ENCODE peak calls at places on chromosomes 6 and 20, in six cellular contexts. P is uterus; T is CD8-positive, alpha-beta T cell; K is body of pancreas; B is CD4-positive, alpha-beta memory T cell; D is heart left ventricle. S is an unnamed sample.

GRCh38 chr6:9766240-9766915 is 648.5 kb downstream of the TFAP2A start:
- DNase-seq in P (no peak), T (no peak), K (no peak), B (no peak), D (no peak), S (no peak)

GRCh38 chr6:132369526-132369925 is 31.7 kb downstream of the MOXD1 start:
- DNase-seq in P (no peak), T (no peak), K (no peak), B (no peak), D (no peak), S (no peak)

GRCh38 chr20:41617059-41617921 is 887 bp downstream of the CHD6 start:
- DNase-seq in P (peak; percentile 30), T (peak; percentile 26), K (peak; percentile 34), B (peak; percentile 61), D (peak; percentile 57), S (peak; percentile 76)

GRCh38 chr6:137283940-137284910 is 65.0 kb upstream of the IFNGR1 start:
- DNase-seq in P (no peak), T (no peak), K (no peak), B (no peak), D (no peak), S (no peak)

GRCh38 chr6:157649311-157650260 is 173.5 kb upstream of the SNX9 start:
- DNase-seq in P (no peak), T (no peak), K (peak; percentile 26), B (no peak), D (no peak), S (no peak)

GRCh38 chr6:45607818-45608217 is 230.1 kb upstream of the SUPT3H start:
- DNase-seq in P (no peak), T (no peak), K (no peak), B (no peak), D (no peak), S (no peak)

GRCh38 chr6:67431076-67431475 is 1204.0 kb upstream of the ADGRB3 start:
- DNase-seq in P (no peak), T (no peak), K (no peak), B (no peak), D (no peak), S (no peak)

GRCh38 chr20:53708129-53708968 is 114.7 kb upstream of the ZNF217 start:
- DNase-seq in P (no peak), T (no peak), K (no peak), B (peak; percentile 27), D (no peak), S (no peak)

GRCh38 chr6:132333639-132334516 is 67.4 kb downstream of the MOXD1 start:
- DNase-seq in P (no peak), T (no peak), K (peak; percentile 54), B (no peak), D (peak; percentile 57), S (no peak)

GRCh38 chr20:11754451-11754850 is 163.2 kb upstream of the BTBD3 start:
- DNase-seq in P (no peak), T (no peak), K (no peak), B (no peak), D (no peak), S (no peak)

GRCh38 chr6:842141-842540 is 149.2 kb upstream of the EXOC2 start:
- DNase-seq in P (no peak), T (no peak), K (no peak), B (no peak), D (peak; percentile 33), S (no peak)

GRCh38 chr6:115545410-115545986 is 515.2 kb downstream of the FRK start:
- DNase-seq in P (no peak), T (no peak), K (peak; percentile 11), B (no peak), D (no peak), S (peak; percentile 62)

GRCh38 chr6:5995705-5996686 is 10.7 kb downstream of the NRN1 start:
- DNase-seq in P (peak; percentile 46), T (no peak), K (peak; percentile 30), B (no peak), D (peak; percentile 81), S (peak; percentile 86)

GRCh38 chr6:21931641-21932335 is 338.2 kb downstream of the SOX4 start:
- DNase-seq in P (no peak), T (no peak), K (no peak), B (no peak), D (no peak), S (no peak)

GRCh38 chr6:2872417-2873358 is 30.4 kb downstream of the SERPINB9 start:
- DNase-seq in P (peak; percentile 74), T (no peak), K (no peak), B (no peak), D (no peak), S (no peak)

GRCh38 chr20:38402089-38402488 is 33.0 kb downstream of the SNHG17 start:
- DNase-seq in P (no peak), T (no peak), K (no peak), B (no peak), D (no peak), S (no peak)

GRCh38 chr6:28658475-28659249 is 133.0 kb downstream of the GPX5 start:
- DNase-seq in P (no peak), T (no peak), K (no peak), B (no peak), D (no peak), S (no peak)

GRCh38 chr6:28664870-28665396 is 139.3 kb downstream of the GPX5 start:
- DNase-seq in P (no peak), T (no peak), K (no peak), B (no peak), D (no peak), S (no peak)

GRCh38 chr6:28657756-28658465 is 132.2 kb downstream of the GPX5 start:
- DNase-seq in P (peak; percentile 66), T (no peak), K (peak; percentile 29), B (peak; percentile 37), D (no peak), S (no peak)

GRCh38 chr6:28659250-28659566 is 133.5 kb downstream of the GPX5 start:
- DNase-seq in P (no peak), T (no peak), K (no peak), B (no peak), D (no peak), S (no peak)

DNA sequence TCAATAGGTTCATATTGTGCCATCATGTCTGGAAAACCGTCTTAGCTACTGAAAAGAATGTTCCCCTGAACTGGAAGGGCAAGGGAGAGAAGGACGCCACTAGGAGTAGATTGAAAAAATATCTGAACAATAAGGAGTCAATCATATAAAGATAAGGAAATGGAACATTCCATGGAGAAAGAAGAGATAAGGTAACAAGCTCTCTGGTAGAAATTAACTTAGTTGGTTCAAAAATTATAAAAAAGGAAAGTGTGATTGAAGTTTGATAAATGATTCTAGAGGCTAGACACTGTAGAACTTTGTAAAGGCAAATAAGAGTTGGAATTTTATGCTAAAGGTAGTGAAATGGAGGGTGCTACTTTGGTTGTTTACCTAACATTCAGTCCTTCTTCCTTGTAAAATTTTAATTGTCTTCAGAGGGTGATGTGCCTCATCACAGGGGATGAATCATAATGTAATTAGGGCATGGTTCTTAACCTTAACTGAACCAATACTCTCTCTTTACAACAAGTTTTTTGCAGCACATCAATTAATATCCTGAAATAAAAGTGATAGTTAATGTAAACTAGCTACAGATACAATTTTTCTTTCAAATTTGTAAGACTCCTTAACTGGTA is 135.5 kb downstream of the GPX5 start:
- DNase-seq in P (no peak), T (no peak), K (no peak), B (no peak), D (no peak), S (no peak)
- H3K9me3 ChIP-seq in P (no peaks in the 10 kb centered on the region), T (no peaks in the 10 kb centered on the region), K (no peaks in the 10 kb centered on the region), B (no peaks in the 10 kb centered on the region), D (no peaks in the 10 kb centered on the region), S (no peaks in the 10 kb centered on the region)

GRCh38 chr20:50533061-50533460 is 22.9 kb downstream of the PTPN1 start:
- DNase-seq in P (no peak), T (no peak), K (no peak), B (no peak), D (no peak), S (no peak)

GRCh38 chr20:50534567-50534966 is 24.4 kb downstream of the PTPN1 start:
- DNase-seq in P (no peak), T (no peak), K (no peak), B (no peak), D (no peak), S (no peak)

GRCh38 chr20:50535162-50535561 is 25.0 kb downstream of the PTPN1 start:
- DNase-seq in P (no peak), T (no peak), K (no peak), B (no peak), D (no peak), S (no peak)

GRCh38 chr20:50532231-50532630 is 22.0 kb downstream of the PTPN1 start:
- DNase-seq in P (no peak), T (no peak), K (no peak), B (no peak), D (no peak), S (no peak)

DNA sequence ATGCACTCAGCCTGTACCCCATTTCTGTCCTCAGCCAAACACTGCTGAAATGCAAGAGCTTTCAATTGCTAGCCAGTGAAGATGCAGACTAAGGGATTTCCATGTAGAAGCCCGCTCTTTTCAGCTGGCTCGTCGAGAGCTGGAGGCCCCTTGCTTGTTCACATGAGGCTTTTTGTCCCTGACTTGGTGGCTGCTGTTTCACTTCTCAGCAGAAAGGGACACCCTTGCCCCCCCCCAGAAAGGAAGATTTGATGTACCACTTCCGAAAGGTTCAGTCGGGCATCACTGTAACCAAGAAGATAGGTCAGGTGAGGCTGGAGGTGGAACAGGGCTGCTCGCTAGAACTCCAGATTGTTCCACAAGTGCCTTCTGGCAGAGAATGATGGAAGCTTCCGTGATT is 23.3 kb downstream of the PTPN1 start:
- DNase-seq in P (no peak), T (no peak), K (no peak), B (no peak), D (no peak), S (no peak)
- H3K9me3 ChIP-seq in P (no peaks in the 10 kb centered on the region), T (no peaks in the 10 kb centered on the region), K (no peaks in the 10 kb centered on the region), B (no peaks in the 10 kb centered on the region), D (no peaks in the 10 kb centered on the region), S (no peaks in the 10 kb centered on the region)

DNA sequence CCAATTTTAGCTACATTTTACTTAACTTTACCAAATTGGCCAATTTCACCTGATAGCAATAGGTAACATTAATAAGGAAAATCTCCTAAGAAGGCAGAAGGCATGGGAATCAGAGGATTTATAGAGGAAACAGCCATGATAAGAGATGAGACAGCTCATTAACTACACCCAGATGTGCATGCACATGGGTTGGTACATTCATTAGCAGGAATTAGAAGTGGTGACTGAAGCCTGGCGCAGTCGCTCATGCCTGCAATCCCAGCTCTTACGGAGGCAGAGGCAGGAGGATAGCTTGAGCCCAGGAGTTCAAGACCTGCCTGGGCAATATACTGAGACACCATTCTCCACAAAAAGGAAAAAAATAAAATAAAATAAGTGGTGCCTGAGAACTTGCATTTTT is 173.5 kb downstream of the COL9A1 start:
- DNase-seq in P (no peak), T (no peak), K (no peak), B (no peak), D (no peak), S (no peak)
- H3K9me3 ChIP-seq in P (no peaks in the 10 kb centered on the region), T (no peaks in the 10 kb centered on the region), K (no peaks in the 10 kb centered on the region), B (no peaks in the 10 kb centered on the region), D (no peaks in the 10 kb centered on the region), S (no peaks in the 10 kb centered on the region)

GRCh38 chr6:167476844-167477595 is 152.1 kb downstream of the TTLL2 start:
- DNase-seq in P (no peak), T (no peak), K (no peak), B (no peak), D (no peak), S (no peak)

GRCh38 chr6:167479967-167480653 is 155.2 kb downstream of the TTLL2 start:
- DNase-seq in P (no peak), T (no peak), K (no peak), B (no peak), D (no peak), S (no peak)

GRCh38 chr6:167475947-167476346 is 151.1 kb downstream of the TTLL2 start:
- DNase-seq in P (no peak), T (no peak), K (no peak), B (no peak), D (no peak), S (no peak)

GRCh38 chr6:167474725-167475124 is 149.8 kb downstream of the TTLL2 start:
- DNase-seq in P (no peak), T (no peak), K (no peak), B (no peak), D (no peak), S (no peak)

GRCh38 chr6:167477688-167478087 is 152.8 kb downstream of the TTLL2 start:
- DNase-seq in P (no peak), T (no peak), K (no peak), B (no peak), D (no peak), S (no peak)
- H3K9me3 ChIP-seq in P (no peaks in the 10 kb centered on the region), T (no peaks in the 10 kb centered on the region), K (no peaks in the 10 kb centered on the region), B (no peaks in the 10 kb centered on the region), D (no peaks in the 10 kb centered on the region), S (no peaks in the 10 kb centered on the region)